ENCODE peak calls at places on chromosomes 12 and 14, in nine cellular contexts. R, P, N, X, J, V, W, F and Y are unnamed samples.

GRCh38 chr12:57477710-57478681 is 1.7 kb downstream of the ARHGAP9 start:
- DNase-seq in R (no peak), P (peak; percentile 78), N (no peak), X (no peak), J (peak; percentile 48), V (no peak), W (no peak), F (no peak), Y (peak; percentile 44)

GRCh38 chr14:36217732-36218131 is 41.2 kb upstream of the PTCSC3 start:
- DNase-seq in R (no peak), P (peak; percentile 55), N (no peak), X (no peak), J (no peak), V (no peak), W (no peak), F (no peak), Y (no peak)

GRCh38 chr12:50248883-50249282 is 34.4 kb downstream of the LIMA1 start:
- DNase-seq in R (no peak), P (no peak), N (no peak), X (no peak), J (no peak), V (no peak), W (no peak), F (no peak), Y (no peak)

GRCh38 chr12:84913151-84913550 is 552 bp upstream of the SLC6A15 start:
- DNase-seq in R (no peak), P (peak; percentile 43), N (peak; percentile 19), X (no peak), J (no peak), V (no peak), W (no peak), F (no peak), Y (no peak)

GRCh38 chr14:74955229-74955999 is at the start of gene PGF:
- DNase-seq in R (no peak), P (no peak), N (peak; percentile 30), X (no peak), J (no peak), V (peak; percentile 80), W (peak; percentile 40), F (peak; percentile 88), Y (peak; percentile 71)

GRCh38 chr12:12681061-12681765 is 14.8 kb downstream of the GPR19 start:
- DNase-seq in R (no peak), P (no peak), N (no peak), X (no peak), J (no peak), V (no peak), W (no peak), F (no peak), Y (no peak)

GRCh38 chr14:51520087-51520486 is 131.6 kb upstream of the FRMD6 start:
- DNase-seq in R (no peak), P (no peak), N (no peak), X (no peak), J (no peak), V (no peak), W (peak; percentile 50), F (no peak), Y (peak; percentile 73)

GRCh38 chr12:1939316-1939715 is 20.9 kb upstream of the CACNA2D4 start:
- DNase-seq in R (no peak), P (no peak), N (no peak), X (no peak), J (no peak), V (no peak), W (no peak), F (no peak), Y (no peak)

GRCh38 chr14:76715102-76715926 is 46.0 kb upstream of the VASH1 start:
- DNase-seq in R (no peak), P (peak; percentile 71), N (no peak), X (no peak), J (no peak), V (no peak), W (peak; percentile 14), F (no peak), Y (no peak)